ENCODE peak calls at places on chromosomes 6 and 20, in five cellular contexts. W is epithelial cell of esophagus, S is adrenal gland, C is transverse colon, Z is psoas muscle. D is an unnamed sample.

GRCh38 chr20:33024609-33025317 is 6.7 kb upstream of the BPIFB6 start:
- DNase-seq in Z (no peak), S (no peak), C (no peak), W (no peak), D (no peak)

GRCh38 chr20:44399446-44399845 is 43.9 kb downstream of the HNF4A start:
- DNase-seq in S (no peak), C (no peak), W (no peak), Z (no peak), D (no peak)

GRCh38 chr6:6978731-6979130 is 129.0 kb upstream of the RREB1 start:
- DNase-seq in Z (no peak), W (peak), C (no peak), S (no peak), D (no peak)

GRCh38 chr6:3825851-3826581 is 23.2 kb upstream of the FAM50B start:
- DNase-seq in Z (peak), C (peak), S (peak), W (peak), D (peak)

GRCh38 chr20:3727333-3728035 is 5.0 kb upstream of the HSPA12B start:
- DNase-seq in Z (no peak), W (peak), C (no peak), S (no peak), D (peak)

GRCh38 chr6:167416676-167417430 is 92.0 kb downstream of the TTLL2 start:
- DNase-seq in W (no peak), Z (no peak), C (no peak), S (no peak), D (no peak)

GRCh38 chr20:11581271-11581670 is 336.4 kb upstream of the BTBD3 start:
- DNase-seq in C (no peak), S (no peak), W (no peak), Z (no peak), D (no peak)

GRCh38 chr6:43807228-43808061 is 37.4 kb downstream of the VEGFA start:
- DNase-seq in C (no peak), Z (peak), S (no peak), W (no peak), D (no peak)

GRCh38 chr6:38261626-38262025 is 378.1 kb downstream of the BTBD9 start:
- DNase-seq in W (no peak), S (no peak), C (no peak), Z (no peak), D (no peak)

GRCh38 chr6:116533233-116533957 is 12.1 kb downstream of the TRAPPC3L start:
- DNase-seq in Z (no peak), C (no peak), S (no peak), W (no peak), D (no peak)

GRCh38 chr6:142378138-142378875 is 76.5 kb downstream of the ADGRG6 start:
- DNase-seq in Z (no peak), W (peak), S (peak), C (no peak), D (peak)

GRCh38 chr20:41618807-41619294 is 674 bp upstream of the CHD6 start:
- DNase-seq in C (no peak), S (peak), W (no peak), Z (no peak), D (no peak)

GRCh38 chr20:653110-653589 is at the start of gene SRXN1:
- DNase-seq in S (peak), C (peak), Z (peak), W (peak), D (peak)

GRCh38 chr6:75204222-75204958 is 1.5 kb downstream of the COL12A1 start:
- DNase-seq in W (peak), C (peak), Z (peak), S (peak), D (peak)

GRCh38 chr20:56630506-56631317 is 1.6 kb downstream of the TFAP2C start:
- DNase-seq in S (no peak), C (no peak), Z (no peak), W (peak), D (peak)

GRCh38 chr6:30364591-30364990 is 19.6 kb downstream of the RPP21 start:
- DNase-seq in C (no peak), S (no peak), W (no peak), Z (no peak), D (no peak)
- TF ChIP-seq CTCF in C (no peak), S (no peak), W (peak), Z (no peak), D (no peak)

GRCh38 chr20:9884666-9885065 is 45.8 kb upstream of the PAK5 start:
- DNase-seq in C (no peak), Z (no peak), W (no peak), S (peak), D (no peak)
- TF ChIP-seq CTCF in C (no peak), Z (no peak), W (peak), S (peak), D (peak)

GRCh38 chr6:159610881-159611280 is 82.2 kb downstream of the SOD2 start:
- DNase-seq in C (no peak), S (no peak), Z (no peak), W (no peak), D (no peak)

GRCh38 chr6:159604443-159604956 is 88.5 kb downstream of the SOD2 start:
- DNase-seq in Z (no peak), S (no peak), C (no peak), W (no peak), D (no peak)

GRCh38 chr6:159606786-159607185 is 86.3 kb downstream of the SOD2 start:
- DNase-seq in W (no peak), C (no peak), S (no peak), Z (no peak), D (peak)

GRCh38 chr6:159608961-159609673 is 83.9 kb downstream of the SOD2 start:
- DNase-seq in C (no peak), S (no peak), Z (no peak), W (peak), D (peak)

DNA sequence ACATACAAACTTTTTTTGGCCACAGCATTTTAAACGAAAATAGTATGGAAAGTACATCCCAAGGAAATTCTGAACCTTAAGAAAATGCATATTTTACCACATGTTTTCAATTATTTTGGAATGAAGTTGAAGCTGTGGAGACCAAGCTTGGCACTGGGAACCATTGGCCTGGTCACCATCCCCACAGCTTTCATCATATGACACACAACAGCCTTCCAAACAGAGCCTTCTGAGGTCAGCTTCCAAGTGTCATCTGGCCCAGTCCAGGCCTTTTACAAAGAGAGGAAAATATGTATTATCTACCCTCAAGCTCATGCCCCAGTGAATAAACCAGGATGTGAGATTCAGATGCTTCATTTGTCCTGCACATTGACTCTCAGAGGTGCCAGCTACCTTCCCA is 83.2 kb downstream of the SOD2 start:
- DNase-seq in Z (no peak), W (no peak), S (no peak), C (no peak), D (peak)
- TF ChIP-seq CTCF in Z (no peak), W (no peak), S (no peak), C (no peak), D (no peak)

DNA sequence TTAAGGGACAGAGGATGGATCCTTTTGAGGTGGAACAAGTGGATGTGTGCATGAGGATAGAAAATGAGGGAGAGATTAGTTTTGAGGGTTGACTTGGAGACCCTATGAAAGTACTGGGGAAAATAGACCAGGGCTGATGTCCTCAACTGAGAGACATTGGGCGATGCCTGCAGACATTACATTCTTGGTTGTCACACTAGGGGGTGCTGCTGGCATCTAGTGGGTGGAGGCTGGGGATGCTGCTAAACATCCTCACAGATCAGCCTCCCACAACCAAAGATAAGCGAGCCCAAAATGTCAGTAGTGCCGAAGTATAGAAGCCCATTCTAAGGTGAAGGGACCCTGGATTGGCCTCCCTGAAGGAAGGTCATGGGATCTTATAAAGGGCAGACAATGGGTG is 63.3 kb downstream of the MOCS1 start:
- DNase-seq in Z (no peak), W (no peak), S (no peak), C (no peak), D (no peak)
- TF ChIP-seq CTCF in Z (no peak), W (no peak), S (no peak), C (no peak), D (no peak)

GRCh38 chr6:77652739-77653138 is at the start of gene MEI4:
- DNase-seq in W (no peak), S (no peak), Z (no peak), C (no peak), D (no peak)

GRCh38 chr6:77653817-77654216 is 978 bp downstream of the MEI4 start:
- DNase-seq in W (no peak), S (no peak), Z (no peak), C (no peak), D (no peak)

GRCh38 chr6:77650098-77650663 is 2.7 kb upstream of the MEI4 start:
- DNase-seq in C (peak), Z (peak), W (no peak), S (peak), D (no peak)
- TF ChIP-seq CTCF in C (no peak), Z (no peak), W (no peak), S (peak), D (no peak)

DNA sequence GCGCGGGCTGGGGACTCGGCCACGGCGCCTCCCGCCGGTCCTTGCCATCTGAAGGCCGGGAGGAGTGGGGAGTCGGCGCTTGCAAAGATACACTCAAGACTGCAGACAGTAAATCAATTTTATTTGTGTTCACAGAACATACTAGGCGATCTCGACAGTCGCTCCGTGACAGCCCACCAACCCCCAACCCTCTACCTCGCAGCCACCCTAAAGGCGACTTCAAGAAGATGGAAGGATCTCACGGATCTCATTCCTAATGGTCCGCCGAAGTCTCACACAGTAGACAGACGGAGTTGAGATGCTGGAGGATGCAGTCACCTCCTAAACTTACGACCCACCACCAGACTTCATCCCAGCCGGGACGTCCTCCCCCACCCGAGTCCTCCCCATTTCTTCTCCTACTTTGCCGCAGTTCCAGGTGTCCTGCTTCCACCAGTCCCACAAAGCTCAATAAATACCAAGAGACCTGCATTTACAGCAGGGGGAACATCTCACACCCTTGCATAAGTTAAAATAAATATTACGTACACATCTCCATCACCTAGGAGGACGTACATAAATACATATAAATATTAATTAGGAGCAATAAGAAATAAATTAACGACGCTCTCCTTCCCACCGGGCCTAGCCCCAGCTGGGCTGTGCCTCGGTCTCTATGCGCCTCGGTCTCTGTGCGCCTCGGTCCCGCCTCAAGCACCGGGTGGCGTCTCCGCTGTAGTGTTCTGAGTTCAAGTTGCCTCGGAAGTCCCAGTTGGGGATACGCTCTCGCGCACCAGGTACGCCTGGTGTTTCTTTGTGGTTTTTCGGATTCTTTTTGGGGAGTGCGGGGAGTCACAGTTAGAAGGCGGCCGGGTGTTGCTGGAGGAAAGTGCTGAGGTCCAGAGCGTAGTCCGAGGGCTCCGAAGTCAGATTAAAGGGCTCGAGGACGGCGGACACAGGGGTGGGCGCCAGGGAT is 889 bp upstream of the FLOT1 start:
- DNase-seq in S (no peak), C (peak), Z (peak), W (peak), D (no peak)
- TF ChIP-seq CTCF in S (no peak), C (no peak), Z (no peak), W (no peak), D (no peak)

GRCh38 chr20:6074145-6074561 is 20.3 kb upstream of the LRRN4 start:
- DNase-seq in W (no peak), C (no peak), Z (no peak), S (peak), D (peak)
- TF ChIP-seq CTCF in W (peak), C (peak), Z (peak), S (peak), D (peak)

D was measured in AG10803.